ENCODE peak calls at places on chromosomes 3 and 15, in nine cellular contexts. V is psoas muscle; R is astrocyte of the cerebellum; C is CD4-positive, alpha-beta memory T cell; H is gastrocnemius medialis; D is MM.1S; P is dorsolateral prefrontal cortex; F is CD8-positive, alpha-beta T cell; X is Peyer's patch. O is an unnamed sample.

GRCh38 chr15:43922021-43922420 is 95.2 kb downstream of the WDR76 start:
- DNase-seq in V (no peak), R (no peak), C (no peak), H (no peak), D (no peak), P (no peak), F (no peak), X (no peak), O (no peak)

GRCh38 chr3:5198986-5199731 is 11.7 kb downstream of the EDEM1 start:
- DNase-seq in V (no peak), R (no peak), C (no peak), H (no peak), D (peak), P (no peak), F (no peak), X (peak), O (no peak)

GRCh38 chr15:41605566-41605965 is 46.6 kb downstream of the TYRO3 start:
- DNase-seq in V (no peak), R (no peak), C (no peak), H (no peak), D (no peak), P (no peak), F (no peak), X (no peak), O (no peak)

GRCh38 chr3:9915252-9916141 is 1.4 kb upstream of the IL17RC start:
- DNase-seq in V (peak), R (no peak), C (peak), H (peak), D (peak), P (peak), F (no peak), X (peak), O (no peak)

GRCh38 chr3:17130956-17131355 is 246.2 kb downstream of the PLCL2 start:
- DNase-seq in V (no peak), R (no peak), C (no peak), H (no peak), D (no peak), P (no peak), F (no peak), X (no peak), O (no peak)

GRCh38 chr3:16739416-16740091 is 134.3 kb upstream of the DAZL start:
- DNase-seq in V (no peak), R (no peak), C (no peak), H (no peak), D (no peak), P (no peak), F (no peak), X (no peak), O (no peak)

GRCh38 chr3:30493912-30494311 is 112.5 kb upstream of the TGFBR2 start:
- DNase-seq in V (peak), R (no peak), C (no peak), H (peak), D (no peak), P (no peak), F (no peak), X (no peak), O (no peak)

GRCh38 chr3:16050641-16051467 is 123.6 kb upstream of the GALNT15 start:
- DNase-seq in V (no peak), R (no peak), C (no peak), H (no peak), D (no peak), P (no peak), F (no peak), X (no peak), O (no peak)

GRCh38 chr3:149207475-149207874 is 14.2 kb downstream of the CP start:
- DNase-seq in V (no peak), R (no peak), C (no peak), H (no peak), D (no peak), P (no peak), F (no peak), X (no peak), O (no peak)

GRCh38 chr3:130609580-130609979 is 92.6 kb downstream of the COL6A6 start:
- DNase-seq in V (no peak), R (no peak), C (no peak), H (no peak), D (no peak), P (no peak), F (no peak), X (no peak), O (no peak)

GRCh38 chr3:8279476-8279875 is 222.1 kb upstream of the LMCD1 start:
- DNase-seq in V (no peak), R (no peak), C (no peak), H (no peak), D (no peak), P (no peak), F (no peak), X (no peak), O (no peak)

GRCh38 chr15:101488300-101489164 is 975 bp downstream of the PCSK6 start:
- DNase-seq in V (no peak), R (no peak), C (no peak), H (no peak), D (no peak), P (peak), F (no peak), X (no peak), O (no peak)

GRCh38 chr3:44555753-44556152 is 760 bp downstream of the ZKSCAN7 start:
- DNase-seq in V (no peak), R (no peak), C (no peak), H (no peak), D (no peak), P (no peak), F (no peak), X (no peak), O (no peak)

GRCh38 chr15:90053685-90054466 is 48.4 kb downstream of the IDH2 start:
- DNase-seq in V (no peak), R (no peak), C (no peak), H (no peak), D (no peak), P (no peak), F (no peak), X (no peak), O (no peak)

GRCh38 chr3:188214442-188214841 is 60.5 kb downstream of the LPP start:
- DNase-seq in V (no peak), R (no peak), C (no peak), H (no peak), D (no peak), P (no peak), F (no peak), X (no peak), O (no peak)

GRCh38 chr3:87227104-87227834 is at the start of gene CHMP2B:
- DNase-seq in V (peak), R (peak), C (peak), H (peak), D (peak), P (peak), F (peak), X (peak), O (no peak)

GRCh38 chr3:12658593-12659058 is 5.3 kb downstream of the RAF1 start:
- DNase-seq in V (no peak), R (peak), C (no peak), H (no peak), D (no peak), P (no peak), F (no peak), X (no peak), O (peak)

GRCh38 chr3:12659316-12660015 is 4.5 kb downstream of the RAF1 start:
- DNase-seq in V (no peak), R (no peak), C (no peak), H (no peak), D (no peak), P (no peak), F (no peak), X (no peak), O (no peak)

GRCh38 chr3:12661926-12662592 is 1.9 kb downstream of the RAF1 start:
- DNase-seq in V (no peak), R (no peak), C (no peak), H (no peak), D (no peak), P (no peak), F (no peak), X (peak), O (no peak)

GRCh38 chr3:12662593-12663310 is 1.2 kb downstream of the RAF1 start:
- DNase-seq in V (peak), R (no peak), C (peak), H (peak), D (peak), P (peak), F (no peak), X (peak), O (no peak)

DNA sequence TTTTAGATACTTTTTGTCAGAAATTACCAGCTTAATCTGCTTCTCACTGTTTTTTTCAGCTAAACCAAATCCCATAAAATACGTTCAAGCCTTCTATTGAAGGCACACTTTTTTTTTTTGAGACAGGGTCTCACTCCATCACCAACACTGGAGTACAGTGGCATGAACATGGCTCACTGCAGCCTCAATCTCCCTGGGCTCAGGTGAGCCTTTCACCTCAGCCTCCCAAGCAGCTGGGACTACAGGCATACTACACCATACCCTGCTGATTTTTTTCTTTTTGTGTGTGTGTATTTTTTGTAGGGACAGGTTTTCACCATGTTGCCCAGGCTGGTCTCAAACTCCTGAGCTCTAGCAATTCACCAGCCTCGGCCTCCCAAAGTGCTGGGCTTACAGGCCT is 3.7 kb downstream of the RAF1 start:
- DNase-seq in V (no peak), R (no peak), C (no peak), H (no peak), D (no peak), P (no peak), F (no peak), X (peak), O (no peak)
- H3K4me3 ChIP-seq in V (no peak), R (no peak), C (no peak), H (no peak), D (no peak), P (no peak), F (no peak), X (no peak), O (no peak)

DNA sequence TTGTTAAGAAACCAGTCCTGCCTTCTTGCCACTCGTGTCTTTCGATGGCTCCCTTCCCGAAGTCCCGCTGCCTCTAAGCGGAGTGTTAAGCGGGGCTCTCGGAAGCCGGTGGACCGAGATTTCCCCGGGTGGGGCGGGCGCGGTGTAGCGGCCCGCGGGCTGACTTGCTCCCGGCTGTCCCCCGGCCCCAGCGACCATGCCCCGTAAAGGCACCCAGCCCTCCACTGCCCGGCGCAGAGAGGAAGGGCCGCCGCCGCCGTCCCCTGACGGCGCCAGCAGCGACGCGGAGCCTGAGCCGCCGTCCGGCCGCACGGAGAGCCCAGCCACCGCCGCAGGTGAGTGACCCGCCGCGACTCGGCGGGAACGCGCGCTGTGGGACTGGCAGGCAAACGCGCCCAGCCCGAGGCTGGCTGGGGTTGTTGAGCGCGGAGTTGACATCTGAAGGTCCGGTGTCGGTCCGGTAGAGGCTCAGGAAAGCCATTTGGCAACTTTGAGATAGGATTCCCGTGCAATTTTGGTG is 1.2 kb downstream of the SMC4 start:
- DNase-seq in V (no peak), R (no peak), C (peak), H (no peak), D (peak), P (no peak), F (peak), X (peak), O (no peak)
- H3K4me3 ChIP-seq in V (peak), R (peak), C (peak), H (peak), D (peak), P (peak), F (peak), X (peak), O (peak)

GRCh38 chr15:26091184-26091583 is 228.1 kb upstream of the ATP10A start:
- DNase-seq in V (no peak), R (no peak), C (no peak), H (no peak), D (no peak), P (no peak), F (no peak), X (no peak), O (no peak)

GRCh38 chr15:26083457-26084350 is 220.6 kb upstream of the ATP10A start:
- DNase-seq in V (no peak), R (no peak), C (no peak), H (no peak), D (no peak), P (no peak), F (no peak), X (no peak), O (no peak)

GRCh38 chr15:26082833-26083174 is 219.7 kb upstream of the ATP10A start:
- DNase-seq in V (no peak), R (no peak), C (no peak), H (no peak), D (no peak), P (peak), F (no peak), X (no peak), O (peak)

GRCh38 chr15:26087881-26088280 is 224.8 kb upstream of the ATP10A start:
- DNase-seq in V (no peak), R (no peak), C (no peak), H (no peak), D (no peak), P (no peak), F (no peak), X (no peak), O (no peak)

GRCh38 chr15:26087395-26087794 is 224.3 kb upstream of the ATP10A start:
- DNase-seq in V (no peak), R (no peak), C (no peak), H (no peak), D (no peak), P (no peak), F (no peak), X (no peak), O (peak)
- H3K4me3 ChIP-seq in V (no peak), R (no peak), C (no peak), H (no peak), D (no peak), P (no peak), F (no peak), X (no peak), O (no peak)

GRCh38 chr3:27729748-27730611 is 7.9 kb upstream of the EOMES start:
- DNase-seq in V (no peak), R (no peak), C (no peak), H (no peak), D (no peak), P (no peak), F (no peak), X (no peak), O (no peak)
- H3K4me3 ChIP-seq in V (peak), R (no peak), C (no peak), H (peak), D (no peak), P (peak), F (peak), X (no peak), O (no peak)

GRCh38 chr3:138944842-138945645 is 1.9 kb downstream of the FOXL2 start:
- DNase-seq in V (no peak), R (no peak), C (peak), H (no peak), D (no peak), P (no peak), F (no peak), X (no peak), O (no peak)
- H3K4me3 ChIP-seq in V (peak), R (no peak), C (no peak), H (peak), D (no peak), P (peak), F (peak), X (peak), O (no peak)

GRCh38 chr3:147419731-147420360 is 10.7 kb downstream of the ZIC1 start:
- DNase-seq in V (no peak), R (no peak), C (no peak), H (no peak), D (no peak), P (no peak), F (no peak), X (no peak), O (no peak)
- H3K4me3 ChIP-seq in V (peak), R (no peak), C (no peak), H (peak), D (no peak), P (peak), F (no peak), X (no peak), O (no peak)

GRCh38 chr3:141227752-141228151 is 3.9 kb upstream of the PXYLP1 start:
- DNase-seq in V (no peak), R (peak), C (no peak), H (no peak), D (no peak), P (no peak), F (no peak), X (no peak), O (no peak)
- H3K4me3 ChIP-seq in V (no peak), R (no peak), C (no peak), H (no peak), D (no peak), P (no peak), F (no peak), X (no peak), O (no peak)

GRCh38 chr3:12756635-12757034 is 2.4 kb downstream of the TMEM40 start:
- DNase-seq in V (no peak), R (no peak), C (no peak), H (no peak), D (no peak), P (no peak), F (no peak), X (no peak), O (no peak)
- H3K4me3 ChIP-seq in V (no peak), R (no peak), C (no peak), H (no peak), D (no peak), P (no peak), F (no peak), X (no peak), O (no peak)

GRCh38 chr3:186772886-186773417 is 10.4 kb upstream of the EIF4A2 start:
- DNase-seq in V (peak), R (no peak), C (no peak), H (peak), D (peak), P (peak), F (peak), X (peak), O (no peak)
- H3K4me3 ChIP-seq in V (peak), R (peak), C (peak), H (peak), D (peak), P (peak), F (peak), X (peak), O (peak)

GRCh38 chr15:74428970-74429783 is 4.6 kb downstream of the SEMA7A start:
- DNase-seq in V (no peak), R (no peak), C (no peak), H (no peak), D (no peak), P (no peak), F (no peak), X (peak), O (no peak)
- H3K4me3 ChIP-seq in V (no peak), R (no peak), C (no peak), H (no peak), D (no peak), P (peak), F (no peak), X (no peak), O (no peak)

O was measured in epithelial cell of proximal tubule.